ENCODE peak calls at places on chromosomes 1 and 21, in nine cellular contexts. E is spleen; P is adrenal gland; W is A549; N is GM12878; J is pancreas; M is body of pancreas; A is CD8-positive, alpha-beta memory T cell; X is CD4-positive, alpha-beta memory T cell. F is an unnamed sample.

GRCh38 chr1:58911841-58912553 is 128.2 kb upstream of the JUN start:
- DNase-seq in E (no peak), P (no peak), W (no peak), N (no peak), J (no peak), M (no peak), A (no peak), X (no peak), F (no peak)

GRCh38 chr21:45317401-45318145 is 29.9 kb upstream of the POFUT2 start:
- DNase-seq in E (peak; percentile 43), P (no peak), W (peak; percentile 52), N (no peak), J (no peak), M (no peak), A (no peak), X (no peak), F (peak; percentile 64)

GRCh38 chr1:227369102-227369760 is 50.9 kb upstream of the CDC42BPA start:
- DNase-seq in E (no peak), P (no peak), W (no peak), N (no peak), J (no peak), M (no peak), A (no peak), X (no peak), F (no peak)

GRCh38 chr21:44304041-44304738 is 4.3 kb downstream of the PFKL start:
- DNase-seq in E (no peak), P (no peak), W (no peak), N (no peak), J (no peak), M (no peak), A (no peak), X (no peak), F (no peak)

GRCh38 chr1:153922076-153922837 is 515 bp downstream of the GATAD2B start:
- DNase-seq in E (no peak), P (no peak), W (no peak), N (no peak), J (peak; percentile 88), M (no peak), A (no peak), X (peak; percentile 16), F (peak; percentile 91)

GRCh38 chr1:165481820-165482532 is 37.0 kb upstream of the RXRG start:
- DNase-seq in E (no peak), P (peak; percentile 44), W (peak; percentile 61), N (no peak), J (no peak), M (no peak), A (no peak), X (no peak), F (no peak)

GRCh38 chr21:38806942-38807284 is 1.2 kb downstream of the ETS2 start:
- DNase-seq in E (no peak), P (no peak), W (no peak), N (no peak), J (no peak), M (no peak), A (no peak), X (no peak), F (no peak)

GRCh38 chr1:167322483-167322882 is 101.8 kb downstream of the POU2F1 start:
- DNase-seq in E (no peak), P (no peak), W (no peak), N (no peak), J (no peak), M (no peak), A (no peak), X (no peak), F (no peak)

GRCh38 chr1:17630048-17630830 is 90.7 kb downstream of the ARHGEF10L start:
- DNase-seq in E (no peak), P (peak; percentile 71), W (no peak), N (no peak), J (no peak), M (no peak), A (no peak), X (no peak), F (no peak)

GRCh38 chr1:202176949-202177927 is 16.4 kb upstream of the LGR6 start:
- DNase-seq in E (no peak), P (no peak), W (no peak), N (no peak), J (no peak), M (no peak), A (no peak), X (no peak), F (no peak)

GRCh38 chr1:16904560-16905111 is 8.9 kb downstream of the RNU1-2 start:
- DNase-seq in E (peak; percentile 100), P (no peak), W (peak; percentile 96), N (peak; percentile 85), J (peak; percentile 97), M (peak; percentile 99), A (peak; percentile 100), X (peak; percentile 99), F (peak; percentile 99)

GRCh38 chr1:156062189-156062588 is 1.2 kb downstream of the RAB25 start:
- DNase-seq in E (no peak), P (no peak), W (no peak), N (no peak), J (no peak), M (no peak), A (no peak), X (no peak), F (peak; percentile 57)

GRCh38 chr1:36083635-36084501 is at the start of gene TEKT2:
- DNase-seq in E (peak; percentile 80), P (peak; percentile 38), W (no peak), N (no peak), J (peak; percentile 78), M (peak; percentile 67), A (peak; percentile 26), X (no peak), F (peak; percentile 92)

GRCh38 chr1:161768461-161768860 is 2.3 kb downstream of the ATF6 start:
- DNase-seq in E (no peak), P (no peak), W (no peak), N (no peak), J (no peak), M (no peak), A (no peak), X (no peak), F (no peak)
- H3K27ac ChIP-seq in E (no peak overlapping the region), P (no peak overlapping the region), W (no peak overlapping the region), N (no peak overlapping the region), J (no peak overlapping the region), M (no peak overlapping the region), A (no peak overlapping the region), X (no peak overlapping the region), F (no peak overlapping the region)

GRCh38 chr1:29161977-29162376 is 19.7 kb downstream of the SRSF4 start:
- DNase-seq in E (no peak), P (no peak), W (no peak), N (no peak), J (no peak), M (no peak), A (no peak), X (no peak), F (no peak)
- H3K4me1 ChIP-seq in E (peaks cover 59% of the 10 kb centered on the region), P (peaks cover 15% of the 10 kb centered on the region), W (peaks cover 9% of the 10 kb centered on the region), N (no peaks in the 10 kb centered on the region), J (peaks cover 5% of the 10 kb centered on the region), M (peaks cover 13% of the 10 kb centered on the region), A (peaks cover 16% of the 10 kb centered on the region), X (peaks cover 35% of the 10 kb centered on the region), F (peaks cover 7% of the 10 kb centered on the region)

GRCh38 chr1:8460784-8461183 is 142.9 kb downstream of the SLC45A1 start:
- DNase-seq in E (no peak), P (no peak), W (no peak), N (no peak), J (no peak), M (no peak), A (no peak), X (no peak), F (no peak)
- H3K27ac ChIP-seq in E (no peak overlapping the region), P (no peak overlapping the region), W (no peak overlapping the region), N (no peak overlapping the region), J (no peak overlapping the region), M (no peak overlapping the region), A (no peak overlapping the region), X (no peak overlapping the region), F (peak overlapping the region; percentile 67)

GRCh38 chr1:145960468-145961108 is 2.8 kb upstream of the LIX1L start:
- DNase-seq in E (peak; percentile 93), P (peak; percentile 80), W (peak; percentile 67), N (no peak), J (peak; percentile 80), M (peak; percentile 80), A (peak; percentile 53), X (peak; percentile 44), F (peak; percentile 94)
- H3K4me1 ChIP-seq in E (peaks cover 93% of the 10 kb centered on the region), P (peaks cover 40% of the 10 kb centered on the region), W (peaks cover 58% of the 10 kb centered on the region), N (peaks cover 19% of the 10 kb centered on the region), J (peaks cover 27% of the 10 kb centered on the region), M (peaks cover 60% of the 10 kb centered on the region), A (peaks cover 64% of the 10 kb centered on the region), X (peaks cover 67% of the 10 kb centered on the region), F (peaks cover 6% of the 10 kb centered on the region)

GRCh38 chr1:29083318-29084195 is 40.1 kb downstream of the TMEM200B start:
- DNase-seq in E (no peak), P (no peak), W (no peak), N (no peak), J (no peak), M (no peak), A (no peak), X (no peak), F (no peak)
- H3K27ac ChIP-seq in E (no peak overlapping the region), P (no peak overlapping the region), W (no peak overlapping the region), N (no peak overlapping the region), J (no peak overlapping the region), M (no peak overlapping the region), A (no peak overlapping the region), X (no peak overlapping the region), F (no peak overlapping the region)